ENCODE peak calls at places on chromosome 13, in four cellular contexts. D is H1, I is K562, X is GM12878. T is an unnamed sample.

GRCh38 chr13:34942732-34943674 is 933 bp downstream of the NBEA start:
- DNase-seq in D (no peak), I (no peak), X (no peak), T (no peak)

GRCh38 chr13:84439108-84439507 is 556.8 kb upstream of the SLITRK1 start:
- DNase-seq in X (no peak), D (no peak), I (no peak), T (no peak)

GRCh38 chr13:50127726-50128291 is 112.6 kb downstream of the KCNRG start:
- DNase-seq in X (no peak), I (no peak), D (no peak), T (no peak)

GRCh38 chr13:110546933-110547332 is 14.6 kb downstream of the RAB20 start:
- DNase-seq in D (no peak), X (no peak), I (no peak), T (peak)

GRCh38 chr13:100443278-100443997 is 145.2 kb downstream of the GGACT start:
- DNase-seq in D (no peak), X (no peak), I (no peak), T (no peak)

GRCh38 chr13:85373322-85373721 is 425.9 kb downstream of the SLITRK6 start:
- DNase-seq in X (no peak), D (no peak), I (no peak), T (peak)

GRCh38 chr13:99985243-99985874 is 3.8 kb downstream of the ZIC2 start:
- DNase-seq in D (no peak), X (no peak), I (peak), T (no peak)

GRCh38 chr13:96141032-96141431 is 51.1 kb downstream of the HS6ST3 start:
- DNase-seq in I (no peak), X (no peak), D (no peak), T (peak)

GRCh38 chr13:112213467-112214245 is 146.7 kb downstream of the SOX1 start:
- DNase-seq in I (no peak), D (no peak), X (no peak), T (peak)

GRCh38 chr13:50387124-50387581 is 371.9 kb downstream of the KCNRG start:
- DNase-seq in D (no peak), X (no peak), I (peak), T (peak)

GRCh38 chr13:64428196-64428595 is 2801.9 kb downstream of the PCDH9 start:
- DNase-seq in I (no peak), D (no peak), X (no peak), T (no peak)

GRCh38 chr13:49855930-49856329 is 63.4 kb upstream of the KPNA3 start:
- DNase-seq in I (no peak), D (no peak), X (no peak), T (peak)

GRCh38 chr13:48437381-48437780 is 24.5 kb upstream of the LPAR6 start:
- DNase-seq in D (no peak), X (no peak), I (no peak), T (no peak)

DNA sequence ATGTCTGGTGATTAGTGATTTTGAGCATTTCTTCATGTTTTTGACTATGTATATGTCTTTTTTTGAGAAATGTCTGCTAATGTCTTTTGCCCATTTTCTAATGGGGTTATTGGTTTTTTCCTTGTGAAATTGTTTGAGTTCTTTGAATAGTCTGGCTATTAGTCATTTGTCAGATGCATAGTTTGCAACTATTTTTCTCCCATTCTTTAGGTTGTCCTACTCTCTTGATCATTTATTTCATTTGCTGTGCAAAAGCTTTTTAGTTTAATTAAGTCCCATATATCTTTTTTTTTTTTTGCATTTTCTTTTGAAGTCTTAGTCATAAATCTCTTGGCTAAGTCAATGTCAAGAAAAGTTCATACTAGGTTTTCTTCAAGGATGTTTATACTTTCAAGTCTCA is 449.8 kb downstream of the DACH1 start:
- DNase-seq in D (no peak), I (no peak), X (no peak), T (no peak)
- TF ChIP-seq BRCA1 in D (no peak), I (no peak), X (no peak), T (no peak)

GRCh38 chr13:51525567-51526165 is 58.6 kb upstream of the WDFY2 start:
- DNase-seq in D (no peak), X (no peak), I (no peak), T (no peak)

GRCh38 chr13:51524846-51525566 is 59.3 kb upstream of the WDFY2 start:
- DNase-seq in D (no peak), X (no peak), I (no peak), T (no peak)

GRCh38 chr13:51524312-51524711 is 60.0 kb upstream of the WDFY2 start:
- DNase-seq in D (no peak), X (no peak), I (no peak), T (peak)

GRCh38 chr13:51520524-51520923 is 63.7 kb upstream of the WDFY2 start:
- DNase-seq in D (no peak), X (no peak), I (no peak), T (peak)

GRCh38 chr13:51523082-51523518 is 61.2 kb upstream of the WDFY2 start:
- DNase-seq in X (no peak), D (no peak), I (no peak), T (peak)
- TF ChIP-seq BRCA1 in X (no peak), D (no peak), I (no peak), T (no peak)

GRCh38 chr13:44368599-44369368 is 4.8 kb upstream of the SERP2 start:
- DNase-seq in D (no peak), I (no peak), X (no peak), T (no peak)
- TF ChIP-seq BRCA1 in D (no peak), I (no peak), X (no peak), T (no peak)

DNA sequence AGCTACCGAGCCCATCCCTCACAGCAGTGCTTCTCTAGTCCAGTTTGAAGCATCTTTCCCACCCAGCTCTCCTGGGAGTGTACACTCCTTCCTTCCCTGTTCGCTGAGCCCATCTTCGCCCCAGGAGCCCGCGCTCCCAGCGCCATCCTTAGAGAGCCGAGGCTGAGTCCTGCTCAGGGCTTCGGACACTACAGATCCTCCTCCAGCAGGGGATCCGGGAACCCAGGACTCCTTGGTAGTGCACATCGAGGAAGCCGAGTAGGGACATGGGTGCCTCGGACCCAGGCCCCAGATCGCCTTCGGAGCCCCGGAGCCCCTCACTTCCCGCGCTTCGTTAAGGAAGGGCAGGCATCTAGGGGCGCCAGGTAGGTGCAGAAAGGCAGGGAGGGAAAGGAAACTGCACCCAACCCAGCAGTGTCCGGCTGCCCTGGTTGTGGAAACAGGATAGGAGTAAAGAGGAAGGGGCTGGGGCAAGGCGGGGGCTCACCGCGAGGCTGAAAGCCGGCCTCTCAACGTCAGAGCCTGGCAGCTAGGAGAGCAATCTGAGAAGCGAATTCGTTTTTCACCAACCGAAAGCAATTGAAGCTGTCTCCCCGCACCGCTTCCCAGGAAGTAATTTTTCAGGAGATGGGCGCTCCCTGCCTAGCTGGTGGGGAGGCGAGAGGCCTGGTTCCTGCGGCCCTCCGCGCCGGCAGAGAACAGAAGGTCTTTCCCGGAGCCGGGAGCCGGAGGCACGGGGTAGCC is 1.0 kb downstream of the PDX1 start:
- DNase-seq in D (no peak), I (no peak), X (no peak), T (no peak)
- TF ChIP-seq BRCA1 in D (no peak), I (no peak), X (no peak), T (no peak)